ENCODE peak calls at places on chromosomes 5 and 9, in ten cellular contexts. T is T-helper 2 cell; S is activated CD4-positive, alpha-beta T cell treated with anti-CD3 and anti-CD28 coated beads for 36 hours; Q is CD8-positive, alpha-beta memory T cell; K is fibroblast of lung; Z is SK-N-DZ; E is heart left ventricle; D is iris pigment epithelial cell; G is SK-MEL-5; I is skeletal muscle cell. O is an unnamed sample.

GRCh38 chr9:86614871-86615849 is 260.9 kb upstream of the TUT7 start:
- DNase-seq in T (no peak), S (peak), Q (no peak), K (peak), Z (no peak), E (no peak), D (peak), G (peak), I (peak), O (peak)

GRCh38 chr9:91900057-91900816 is 49.8 kb downstream of the ROR2 start:
- DNase-seq in T (no peak), S (no peak), Q (no peak), K (no peak), Z (peak), E (no peak), D (no peak), G (no peak), I (no peak), O (no peak)

GRCh38 chr5:44665101-44665701 is 143.5 kb upstream of the MRPS30 start:
- DNase-seq in T (no peak), S (no peak), Q (no peak), K (peak), Z (no peak), E (no peak), D (peak), G (no peak), I (no peak), O (peak)

GRCh38 chr9:92763721-92764380 is 782 bp downstream of the BICD2 start:
- DNase-seq in T (peak), S (peak), Q (peak), K (peak), Z (peak), E (peak), D (peak), G (no peak), I (no peak), O (no peak)

GRCh38 chr5:133399247-133399891 is 213.0 kb downstream of the FSTL4 start:
- DNase-seq in T (no peak), S (no peak), Q (no peak), K (no peak), Z (no peak), E (no peak), D (no peak), G (no peak), I (no peak), O (no peak)

GRCh38 chr5:19928556-19929421 is 59.2 kb downstream of the CDH18 start:
- DNase-seq in T (no peak), S (no peak), Q (no peak), K (peak), Z (no peak), E (no peak), D (peak), G (peak), I (peak), O (peak)

GRCh38 chr9:121773954-121774714 is 122.7 kb downstream of the DAB2IP start:
- DNase-seq in T (no peak), S (no peak), Q (no peak), K (no peak), Z (no peak), E (peak), D (no peak), G (no peak), I (no peak), O (no peak)

GRCh38 chr5:107067391-107067790 is 603.3 kb downstream of the EFNA5 start:
- DNase-seq in T (no peak), S (no peak), Q (no peak), K (peak), Z (no peak), E (peak), D (no peak), G (peak), I (no peak), O (no peak)

GRCh38 chr9:128787583-128788156 is 617 bp downstream of the TBC1D13 start:
- DNase-seq in T (no peak), S (peak), Q (no peak), K (peak), Z (no peak), E (no peak), D (peak), G (no peak), I (no peak), O (peak)

O was measured in fibroblast of the aortic adventitia.